ENCODE peak calls at places on chromosomes 13 and 19, in five cellular contexts. C is adrenal gland, V is fibroblast of mammary gland, R is mammary epithelial cell, A is cardiac muscle cell. M is an unnamed sample.
A peak's percentile ranks its signal among the peaks of the same experiment; 100 is the strongest.

GRCh38 chr19:58558066-58558622 is at the start of gene UBE2M:
- DNase-seq in R (no peak), A (peak; percentile 68), V (peak; percentile 37), C (peak; percentile 79), M (peak; percentile 33)

GRCh38 chr19:29963576-29963975 is 21.5 kb downstream of the URI1 start:
- DNase-seq in A (no peak), V (no peak), R (no peak), C (no peak), M (no peak)

GRCh38 chr13:76331948-76332712 is 554.1 kb downstream of the KCTD12 start:
- DNase-seq in A (no peak), C (no peak), V (no peak), R (no peak), M (peak; percentile 78)

GRCh38 chr13:82565191-82565590 is 1317.1 kb downstream of the SLITRK1 start:
- DNase-seq in A (no peak), R (no peak), V (no peak), C (no peak), M (peak; percentile 16)

GRCh38 chr19:33740811-33741396 is 55.8 kb upstream of the KCTD15 start:
- DNase-seq in C (no peak), V (peak; percentile 25), A (peak; percentile 88), R (peak; percentile 16), M (peak; percentile 39)

GRCh38 chr19:31350033-31350692 is 927 bp upstream of the TSHZ3 start:
- DNase-seq in V (no peak), R (no peak), A (no peak), C (no peak), M (no peak)

GRCh38 chr19:48926909-48927308 is 6.6 kb upstream of the DHDH start:
- DNase-seq in R (peak; percentile 99), C (peak; percentile 85), V (peak; percentile 100), A (no peak), M (peak; percentile 99)

GRCh38 chr19:43329989-43330388 is 23.5 kb upstream of the CD177 start:
- DNase-seq in V (no peak), C (no peak), R (no peak), A (no peak), M (no peak)

GRCh38 chr19:28066161-28066560 is 1146.8 kb downstream of the UQCRFS1 start:
- DNase-seq in C (no peak), V (no peak), R (no peak), A (no peak), M (no peak)

DNA sequence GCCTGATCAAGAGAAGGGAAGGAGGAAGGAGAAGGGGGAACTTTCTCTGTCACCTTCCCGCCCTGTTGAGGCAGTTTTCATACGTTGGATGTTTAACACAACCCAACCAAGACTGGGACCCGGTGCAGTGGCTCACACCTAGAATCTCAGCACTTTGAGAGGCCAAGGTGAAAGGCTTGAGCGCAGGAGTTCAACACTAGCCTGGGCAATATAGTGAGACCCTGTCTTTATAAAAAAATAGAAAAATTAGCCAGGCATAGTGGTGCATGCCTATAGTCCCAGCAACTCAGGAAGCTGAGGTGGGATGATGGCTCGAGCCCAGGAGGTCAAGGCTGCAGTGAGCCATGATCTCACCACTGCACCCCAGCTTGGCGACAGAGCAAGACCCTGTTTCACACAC is 59.4 kb upstream of the PEG3 start:
- DNase-seq in R (no peak), C (no peak), V (no peak), A (no peak), M (no peak)
- H3K4me3 ChIP-seq in R (no peak overlapping the region), C (no peak overlapping the region), V (no peak overlapping the region), A (no peak overlapping the region), M (no peak overlapping the region)

DNA sequence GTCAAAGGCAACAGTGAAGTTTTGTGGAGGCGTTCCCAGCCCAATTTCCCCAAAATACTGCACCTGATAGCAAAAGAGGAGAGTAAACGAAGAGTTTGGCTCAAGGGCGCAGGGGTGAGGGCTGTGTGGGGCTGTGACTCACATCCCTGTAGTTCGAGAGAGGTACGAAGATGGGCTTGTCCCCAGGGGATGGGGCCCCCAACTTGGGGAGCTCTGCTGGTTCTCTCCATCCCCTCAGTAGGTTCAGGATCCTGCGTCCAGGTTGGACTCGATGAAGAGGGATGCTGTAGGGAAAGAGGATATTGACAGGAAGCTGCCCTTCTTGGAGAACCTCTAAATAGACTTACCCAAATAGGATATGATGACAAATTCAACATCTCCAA is 3.4 kb downstream of the NAPSA start:
- DNase-seq in V (no peak), A (no peak), R (no peak), C (no peak), M (no peak)
- TF ChIP-seq CTCF in V (no peak), A (no peak), R (no peak), C (no peak), M (no peak)

GRCh38 chr19:36256853-36257511 is 42.1 kb downstream of the ZNF146 start:
- DNase-seq in A (no peak), V (no peak), R (no peak), C (no peak), M (no peak)

GRCh38 chr19:36259211-36259610 is 44.3 kb downstream of the ZNF146 start:
- DNase-seq in V (no peak), R (no peak), A (no peak), C (no peak), M (no peak)

GRCh38 chr19:36257512-36257876 is 42.6 kb downstream of the ZNF146 start:
- DNase-seq in C (peak; percentile 25), R (no peak), A (no peak), V (no peak), M (no peak)

GRCh38 chr19:36256064-36256463 is 41.2 kb downstream of the ZNF146 start:
- DNase-seq in V (no peak), C (no peak), A (no peak), R (no peak), M (no peak)

DNA sequence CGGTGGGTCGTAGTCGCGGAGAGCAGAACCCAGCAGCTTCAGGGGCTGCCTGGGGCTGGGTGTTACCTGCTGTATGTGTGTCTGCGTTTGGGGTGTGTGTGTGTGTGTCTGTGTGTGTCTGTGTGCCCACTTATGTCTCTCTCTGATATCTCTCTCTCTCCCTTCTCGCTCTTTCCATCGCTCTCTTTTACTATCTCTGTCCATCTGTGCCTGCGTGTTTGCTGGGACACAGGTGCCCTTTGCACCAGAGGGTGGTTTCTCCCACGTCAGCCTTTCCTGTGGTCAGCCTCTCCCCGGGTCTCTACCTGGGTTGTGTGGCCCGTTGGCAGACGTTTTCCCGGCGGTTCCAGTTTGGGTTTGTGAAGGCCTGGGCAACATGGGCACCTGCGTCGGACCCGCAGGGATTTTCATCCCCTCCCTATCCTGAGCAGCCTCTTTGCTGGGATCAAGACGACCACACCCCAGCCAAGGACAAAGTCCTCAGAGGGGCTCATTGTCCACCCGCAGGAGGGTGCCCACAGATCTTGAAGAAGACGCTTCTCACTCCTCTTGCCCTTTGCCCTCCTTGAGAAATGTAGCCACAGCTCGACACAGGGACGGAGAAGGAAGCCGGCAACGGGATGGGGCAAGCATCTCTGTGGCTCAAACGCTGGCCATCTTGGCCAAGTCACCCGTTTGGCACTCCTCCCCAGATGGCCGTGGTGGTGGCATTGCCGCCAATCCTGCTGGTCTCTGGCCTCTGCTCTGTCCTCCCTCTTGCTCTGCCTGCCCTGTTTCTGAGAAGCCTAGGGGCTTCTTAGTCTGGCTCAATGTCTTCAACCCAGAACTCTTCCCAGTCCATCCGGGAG is 43.3 kb downstream of the ZNF146 start:
- DNase-seq in C (no peak), V (no peak), A (no peak), R (no peak), M (no peak)
- H3K4me3 ChIP-seq in C (peak overlapping the region; percentile 23), V (peak overlapping the region; percentile 42), A (no peak overlapping the region), R (no peak overlapping the region), M (no peak overlapping the region)

DNA sequence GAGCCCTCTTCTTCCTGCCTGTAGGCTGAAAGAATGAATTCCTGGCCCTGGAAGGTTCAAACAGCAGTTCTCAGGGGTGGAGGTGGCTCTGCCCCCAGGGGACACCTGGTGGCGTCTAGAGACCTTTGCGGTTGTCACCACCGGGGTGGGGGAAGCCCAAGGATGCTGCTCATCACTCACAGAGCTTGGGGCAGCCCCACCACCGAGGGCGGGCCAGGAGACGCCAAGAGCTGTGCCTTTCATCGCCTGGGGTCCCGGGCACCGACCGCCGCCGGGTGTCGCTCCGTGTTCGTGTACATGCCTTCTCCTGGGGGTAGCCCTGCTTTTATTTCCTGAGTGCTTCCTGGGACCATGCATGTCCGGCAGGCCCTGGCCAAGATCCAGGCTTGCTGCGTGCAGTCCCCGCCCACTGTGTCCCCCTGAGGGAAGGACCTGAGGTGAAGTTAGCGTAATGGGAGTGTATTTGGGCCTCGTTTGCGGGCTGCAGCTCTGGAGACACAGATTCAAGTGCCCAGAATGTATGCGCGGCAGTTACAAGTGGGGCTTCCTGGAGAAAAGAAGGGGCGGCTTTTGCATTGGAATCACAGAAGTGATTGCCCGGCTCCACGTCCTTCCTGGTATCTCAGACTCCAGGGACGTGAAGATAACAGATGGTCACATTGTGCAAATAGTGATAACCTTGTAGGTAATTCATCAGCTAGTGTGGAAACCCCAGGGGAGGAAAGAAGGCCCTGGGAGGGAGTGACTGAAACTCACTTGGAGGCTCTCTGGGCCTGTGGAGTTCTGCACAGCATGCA is 7.8 kb downstream of the DOT1L start:
- DNase-seq in R (no peak), C (peak; percentile 72), V (peak; percentile 47), A (peak; percentile 71), M (peak; percentile 23)
- TF ChIP-seq CTCF in R (no peak), C (no peak), V (no peak), A (peak; percentile 19), M (no peak)

GRCh38 chr19:40265763-40266099 is 19.4 kb downstream of the AKT2 start:
- DNase-seq in A (no peak), R (no peak), C (no peak), V (no peak), M (no peak)
- H3K4me3 ChIP-seq in A (no peak overlapping the region), R (no peak overlapping the region), C (no peak overlapping the region), V (no peak overlapping the region), M (no peak overlapping the region)

M was measured in fibroblast of the aortic adventitia.